ENCODE peak calls at places on chromosomes 1 and 21, in six cellular contexts. M is WERI-Rb-1, K is stomach, Z is body of pancreas, A is aorta, E is SJCRH30. Y is an unnamed sample.
A peak's percentile ranks its signal among the peaks of the same experiment; 100 is the strongest.

GRCh38 chr1:8836228-8836627 is 18.8 kb upstream of the RERE start:
- DNase-seq in M (no peak), K (no peak), Z (no peak), A (no peak), E (no peak), Y (no peak)

GRCh38 chr1:65844990-65845757 is 52.5 kb downstream of the PDE4B start:
- DNase-seq in M (no peak), K (no peak), Z (no peak), A (no peak), E (no peak), Y (no peak)

GRCh38 chr1:170604889-170605288 is 59.0 kb upstream of the PRRX1 start:
- DNase-seq in M (no peak), K (no peak), Z (no peak), A (no peak), E (no peak), Y (no peak)

GRCh38 chr1:20194770-20195463 is 8.6 kb upstream of the PLA2G2C start:
- DNase-seq in M (peak; percentile 64), K (peak; percentile 81), Z (peak; percentile 68), A (peak; percentile 77), E (peak; percentile 80), Y (peak; percentile 91)

GRCh38 chr1:209803568-209803967 is 2.4 kb downstream of the IRF6 start:
- DNase-seq in M (no peak), K (no peak), Z (no peak), A (no peak), E (no peak), Y (no peak)

GRCh38 chr1:208201241-208201640 is 42.9 kb downstream of the PLXNA2 start:
- DNase-seq in M (peak; percentile 83), K (peak; percentile 71), Z (peak; percentile 78), A (no peak), E (peak; percentile 80), Y (no peak)

GRCh38 chr1:36088577-36089392 is at the start of gene ADPRS:
- DNase-seq in M (peak; percentile 86), K (peak; percentile 92), Z (peak; percentile 91), A (peak; percentile 94), E (peak; percentile 94), Y (peak; percentile 96)

GRCh38 chr1:7576946-7577657 is 194.0 kb upstream of the VAMP3 start:
- DNase-seq in M (peak; percentile 72), K (no peak), Z (no peak), A (peak; percentile 16), E (no peak), Y (peak; percentile 83)

GRCh38 chr1:119554188-119554587 is 47.2 kb downstream of the HSD3B1 start:
- DNase-seq in M (no peak), K (peak; percentile 59), Z (peak; percentile 61), A (peak; percentile 52), E (peak; percentile 99), Y (peak; percentile 62)

GRCh38 chr21:28482657-28483056 is 510.0 kb downstream of the LTN1 start:
- DNase-seq in M (no peak), K (no peak), Z (no peak), A (no peak), E (no peak), Y (no peak)

GRCh38 chr1:37902983-37903382 is 43.6 kb upstream of the MTF1 start:
- DNase-seq in M (no peak), K (no peak), Z (no peak), A (no peak), E (no peak), Y (no peak)

GRCh38 chr1:156387899-156388813 is 19.1 kb downstream of the RHBG start:
- DNase-seq in M (no peak), K (no peak), Z (no peak), A (no peak), E (no peak), Y (peak; percentile 89)

GRCh38 chr1:197924516-197925123 is 7.4 kb downstream of the LHX9 start:
- DNase-seq in M (peak; percentile 69), K (no peak), Z (peak; percentile 48), A (no peak), E (peak; percentile 61), Y (peak; percentile 77)

GRCh38 chr1:61388586-61388985 is 306.2 kb downstream of the NFIA start:
- DNase-seq in M (no peak), K (no peak), Z (no peak), A (no peak), E (no peak), Y (no peak)

GRCh38 chr1:93715529-93716126 is 34.0 kb upstream of the BCAR3 start:
- DNase-seq in M (peak; percentile 64), K (no peak), Z (no peak), A (no peak), E (no peak), Y (peak; percentile 49)

GRCh38 chr1:165933446-165934170 is 106.2 kb downstream of the UCK2 start:
- DNase-seq in M (no peak), K (no peak), Z (no peak), A (no peak), E (no peak), Y (peak; percentile 66)

GRCh38 chr1:165481820-165482532 is 37.0 kb upstream of the RXRG start:
- DNase-seq in M (no peak), K (peak; percentile 26), Z (no peak), A (no peak), E (peak; percentile 74), Y (no peak)

GRCh38 chr1:160800142-160800541 is 4.2 kb downstream of the LY9 start:
- DNase-seq in M (no peak), K (no peak), Z (no peak), A (no peak), E (no peak), Y (no peak)

GRCh38 chr1:12654004-12654567 is 10.2 kb downstream of the AADACL4 start:
- DNase-seq in M (no peak), K (no peak), Z (no peak), A (no peak), E (peak; percentile 38), Y (no peak)

GRCh38 chr21:35743571-35743970 is 316.8 kb downstream of the SETD4 start:
- DNase-seq in M (no peak), K (no peak), Z (no peak), A (no peak), E (no peak), Y (no peak)

GRCh38 chr1:169999357-169999756 is 75.1 kb downstream of the KIFAP3 start:
- DNase-seq in M (no peak), K (no peak), Z (no peak), A (peak; percentile 49), E (no peak), Y (no peak)

GRCh38 chr1:167797005-167797404 is 75.2 kb downstream of the MPZL1 start:
- DNase-seq in M (no peak), K (peak; percentile 28), Z (peak; percentile 52), A (peak; percentile 84), E (no peak), Y (peak; percentile 86)

GRCh38 chr1:221439734-221440436 is 302.0 kb downstream of the DUSP10 start:
- DNase-seq in M (no peak), K (no peak), Z (no peak), A (no peak), E (peak; percentile 77), Y (no peak)

GRCh38 chr1:24909388-24909898 is 20.6 kb downstream of the RUNX3 start:
- DNase-seq in M (peak; percentile 38), K (peak; percentile 61), Z (no peak), A (peak; percentile 84), E (peak; percentile 22), Y (peak; percentile 96)

GRCh38 chr1:244969355-244970235 is 105.3 kb upstream of the HNRNPU start:
- DNase-seq in M (peak; percentile 77), K (peak; percentile 72), Z (peak; percentile 79), A (peak; percentile 88), E (peak; percentile 76), Y (no peak)

GRCh38 chr1:234545512-234546386 is 64.2 kb downstream of the IRF2BP2 start:
- DNase-seq in M (no peak), K (no peak), Z (peak; percentile 83), A (no peak), E (no peak), Y (no peak)

GRCh38 chr1:31426249-31426922 is 13.4 kb downstream of the SERINC2 start:
- DNase-seq in M (no peak), K (no peak), Z (no peak), A (no peak), E (no peak), Y (no peak)

GRCh38 chr1:3759800-3760199 is 7.5 kb downstream of the CCDC27 start:
- DNase-seq in M (no peak), K (no peak), Z (no peak), A (no peak), E (no peak), Y (no peak)
- H3K27me3 ChIP-seq in M (no peaks in the 10 kb centered on the region), K (no peaks in the 10 kb centered on the region), Z (no peaks in the 10 kb centered on the region), A (no peaks in the 10 kb centered on the region), E (peaks cover 52% of the 10 kb centered on the region), Y (peaks cover 19% of the 10 kb centered on the region)

GRCh38 chr1:162021124-162021523 is 2.5 kb downstream of the OLFML2B start:
- DNase-seq in M (no peak), K (no peak), Z (no peak), A (no peak), E (no peak), Y (no peak)
- H3K27me3 ChIP-seq in M (peaks cover 93% of the 10 kb centered on the region), K (no peaks in the 10 kb centered on the region), Z (no peaks in the 10 kb centered on the region), A (no peaks in the 10 kb centered on the region), E (no peaks in the 10 kb centered on the region), Y (peaks cover 36% of the 10 kb centered on the region)

DNA sequence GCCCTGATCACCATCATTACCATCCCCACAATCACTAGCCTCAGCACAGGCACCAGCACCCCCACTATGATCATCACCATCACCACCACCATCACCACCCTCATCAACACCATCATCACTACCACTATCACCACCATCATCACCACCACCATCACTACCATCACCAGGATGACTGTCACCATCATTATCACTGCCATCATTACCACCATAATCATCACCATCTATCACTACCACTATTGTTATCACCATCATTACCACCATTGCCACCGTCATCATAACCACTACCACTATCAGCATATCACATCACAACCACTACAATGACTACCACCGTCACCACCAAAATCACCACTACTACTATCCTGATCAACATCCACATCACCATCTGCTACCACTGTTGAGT is 57.3 kb upstream of the CASZ1 start:
- DNase-seq in M (no peak), K (no peak), Z (no peak), A (no peak), E (no peak), Y (no peak)
- H3K27me3 ChIP-seq in M (no peaks in the 10 kb centered on the region), K (no peaks in the 10 kb centered on the region), Z (no peaks in the 10 kb centered on the region), A (no peaks in the 10 kb centered on the region), E (peaks cover 10% of the 10 kb centered on the region), Y (no peaks in the 10 kb centered on the region)

GRCh38 chr1:101199637-101199982 is 37.2 kb upstream of the S1PR1 start:
- DNase-seq in M (no peak), K (no peak), Z (no peak), A (no peak), E (no peak), Y (no peak)

GRCh38 chr1:101198842-101199636 is 37.8 kb upstream of the S1PR1 start:
- DNase-seq in M (no peak), K (no peak), Z (no peak), A (no peak), E (no peak), Y (no peak)

GRCh38 chr1:101193733-101194169 is 43.1 kb upstream of the S1PR1 start:
- DNase-seq in M (no peak), K (no peak), Z (no peak), A (no peak), E (no peak), Y (no peak)

GRCh38 chr1:101200513-101200912 is 36.3 kb upstream of the S1PR1 start:
- DNase-seq in M (no peak), K (no peak), Z (no peak), A (no peak), E (peak; percentile 37), Y (peak; percentile 72)

DNA sequence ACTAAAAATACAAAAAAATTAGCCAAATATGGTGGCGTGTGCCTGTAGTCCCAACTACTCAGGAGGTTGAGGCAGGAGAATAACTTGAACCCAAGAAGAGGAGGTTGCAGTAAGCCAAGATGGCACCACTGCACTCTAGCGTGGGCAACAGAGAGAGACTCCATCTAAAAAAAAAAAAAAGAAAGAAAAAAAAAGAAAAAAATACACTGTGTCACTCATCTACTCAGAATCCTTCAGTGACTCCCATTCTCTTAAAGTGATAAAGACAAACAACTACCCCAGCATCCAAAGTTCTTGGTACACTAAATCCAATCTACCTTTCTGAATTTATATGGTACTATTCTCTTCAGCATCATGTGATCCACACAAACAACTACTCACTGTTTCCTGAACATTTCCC is 40.2 kb upstream of the S1PR1 start:
- DNase-seq in M (no peak), K (no peak), Z (no peak), A (no peak), E (no peak), Y (no peak)
- H3K27me3 ChIP-seq in M (no peaks in the 10 kb centered on the region), K (no peaks in the 10 kb centered on the region), Z (no peaks in the 10 kb centered on the region), A (no peaks in the 10 kb centered on the region), E (no peaks in the 10 kb centered on the region), Y (no peaks in the 10 kb centered on the region)